ENCODE peak calls at places on chromosomes 6 and 20, in ten cellular contexts. C is SHP77; U is activated CD4-positive, alpha-beta T cell treated with anti-CD3 and anti-CD28 coated beads, Interleukin-2, amount 50 U/mL, for 24 hours; L is SK-N-SH; T is H54; E is stimulated activated CD8-positive, alpha-beta memory T cell treated with anti-CD3 and anti-CD28 coated beads, Interleukin-15, amount 100 ng/mL, for 4 hours; Y is sigmoid colon; D is WERI-Rb-1; J is T follicular helper cell; F is NCI-H1048. H is an unnamed sample.

GRCh38 chr6:35215665-35216411 is 2.1 kb downstream of the SCUBE3 start:
- DNase-seq in C (no peak), T (no peak), D (no peak), L (no peak), E (no peak), Y (no peak), J (no peak), U (no peak), F (no peak), H (no peak)

GRCh38 chr6:74366634-74367033 is 670.6 kb downstream of the CD109 start:
- DNase-seq in T (no peak), C (no peak), L (no peak), J (no peak), U (no peak), E (no peak), D (no peak), F (no peak), Y (no peak), H (no peak)

GRCh38 chr6:116405663-116406329 is 35.0 kb downstream of the DSE start:
- DNase-seq in C (no peak), U (no peak), F (no peak), L (no peak), D (no peak), Y (no peak), J (no peak), T (no peak), E (no peak), H (no peak)

GRCh38 chr6:25363429-25363828 is 84.3 kb downstream of the CARMIL1 start:
- DNase-seq in Y (no peak), C (no peak), F (no peak), E (no peak), J (no peak), U (no peak), T (no peak), L (no peak), D (no peak), H (no peak)

GRCh38 chr6:98924647-98925046 is 23.1 kb downstream of the FBXL4 start:
- DNase-seq in L (no peak), U (no peak), J (no peak), T (no peak), E (no peak), D (no peak), F (no peak), C (peak), Y (no peak), H (no peak)

GRCh38 chr6:31702421-31702818 is 704 bp downstream of the ABHD16A start:
- DNase-seq in L (no peak), T (no peak), D (no peak), U (no peak), J (no peak), E (no peak), C (no peak), Y (no peak), F (no peak), H (no peak)

GRCh38 chr20:25033941-25034335 is 24.0 kb downstream of the ACSS1 start:
- DNase-seq in C (no peak), Y (peak), F (no peak), J (no peak), T (no peak), E (no peak), D (no peak), U (no peak), L (no peak), H (no peak)

GRCh38 chr6:33438978-33439594 is 15.3 kb upstream of the ZBTB9 start:
- DNase-seq in J (no peak), T (no peak), D (no peak), C (no peak), U (no peak), L (peak), Y (peak), F (no peak), E (no peak), H (no peak)

GRCh38 chr6:146595981-146596731 is 2.6 kb upstream of the ADGB start:
- DNase-seq in T (no peak), F (no peak), U (no peak), L (no peak), Y (no peak), J (no peak), D (no peak), E (no peak), C (no peak), H (no peak)

GRCh38 chr6:154319231-154319858 is 37.3 kb downstream of the IPCEF1 start:
- DNase-seq in F (no peak), C (no peak), E (no peak), L (peak), Y (no peak), U (no peak), T (no peak), D (no peak), J (no peak), H (peak)

H was measured in SK-N-DZ.